ENCODE peak calls at places on chromosomes 12 and 14, in six cellular contexts. B, W, U, Q, M and K are unnamed samples.

GRCh38 chr14:101556131-101556530 is 5.2 kb upstream of the DIO3 start:
- DNase-seq in B (no peak), W (no peak), U (no peak), Q (no peak), M (no peak), K (no peak)

GRCh38 chr12:49964849-49965624 is 3.4 kb downstream of the AQP5 start:
- DNase-seq in B (no peak), W (no peak), U (no peak), Q (no peak), M (no peak), K (no peak)

GRCh38 chr14:103857256-103857655 is 9.9 kb upstream of the PPP1R13B start:
- DNase-seq in B (no peak), W (no peak), U (no peak), Q (no peak), M (no peak), K (no peak)

GRCh38 chr12:111196532-111196931 is 172.4 kb downstream of the PHETA1 start:
- DNase-seq in B (no peak), W (no peak), U (no peak), Q (no peak), M (no peak), K (no peak)

GRCh38 chr12:93766802-93767523 is 89.8 kb downstream of the CRADD start:
- DNase-seq in B (no peak), W (peak; percentile 45), U (peak; percentile 85), Q (peak; percentile 83), M (peak; percentile 92), K (peak; percentile 61)

GRCh38 chr12:56954956-56955355 is 2.5 kb downstream of the RDH16 start:
- DNase-seq in B (no peak), W (no peak), U (no peak), Q (no peak), M (no peak), K (no peak)

GRCh38 chr12:5965950-5966383 is 20.9 kb upstream of the ANO2 start:
- DNase-seq in B (no peak), W (peak; percentile 10), U (peak; percentile 54), Q (peak; percentile 82), M (peak; percentile 49), K (peak; percentile 27)

GRCh38 chr12:128816643-128816920 is 7.2 kb downstream of the SLC15A4 start:
- DNase-seq in B (no peak), W (no peak), U (no peak), Q (no peak), M (no peak), K (no peak)

GRCh38 chr14:101480747-101481530 is 80.4 kb upstream of the DIO3 start:
- DNase-seq in B (no peak), W (peak; percentile 91), U (peak; percentile 95), Q (no peak), M (peak; percentile 83), K (peak; percentile 68)

GRCh38 chr12:50066402-50066801 is 9.0 kb downstream of the ASIC1 start:
- DNase-seq in B (no peak), W (peak; percentile 79), U (no peak), Q (peak; percentile 94), M (peak; percentile 82), K (peak; percentile 37)

GRCh38 chr14:68957688-68958248 is 21.3 kb downstream of the ACTN1 start:
- DNase-seq in B (no peak), W (no peak), U (no peak), Q (no peak), M (no peak), K (no peak)

GRCh38 chr12:118377891-118378470 is 1.6 kb downstream of the SUDS3 start:
- DNase-seq in B (no peak), W (peak; percentile 26), U (peak; percentile 86), Q (peak; percentile 71), M (peak; percentile 68), K (peak; percentile 46)

GRCh38 chr14:68244272-68244975 is 424.8 kb downstream of the RAD51B start:
- DNase-seq in B (no peak), W (no peak), U (no peak), Q (no peak), M (no peak), K (no peak)

GRCh38 chr12:108174641-108175040 is 45.6 kb downstream of the WSCD2 start:
- DNase-seq in B (no peak), W (no peak), U (no peak), Q (no peak), M (no peak), K (no peak)

GRCh38 chr12:2013527-2014223 is 9.4 kb upstream of the DCP1B start:
- DNase-seq in B (no peak), W (no peak), U (no peak), Q (peak; percentile 35), M (peak; percentile 49), K (no peak)

GRCh38 chr12:46657416-46658411 is 168.1 kb downstream of the SLC38A4 start:
- DNase-seq in B (no peak), W (peak; percentile 20), U (no peak), Q (peak; percentile 75), M (peak; percentile 50), K (no peak)

GRCh38 chr14:71555654-71556559 is 376.3 kb upstream of the RGS6 start:
- DNase-seq in B (no peak), W (peak; percentile 50), U (no peak), Q (peak; percentile 36), M (no peak), K (peak; percentile 66)

GRCh38 chr12:32198555-32198954 is 91.9 kb downstream of the BICD1 start:
- DNase-seq in B (no peak), W (peak; percentile 27), U (peak; percentile 78), Q (peak; percentile 81), M (no peak), K (peak; percentile 88)

GRCh38 chr12:49932746-49933145 is 17.8 kb upstream of the AQP2 start:
- DNase-seq in B (no peak), W (no peak), U (no peak), Q (no peak), M (no peak), K (no peak)

GRCh38 chr14:77459072-77459723 is 1.3 kb downstream of the AHSA1 start:
- DNase-seq in B (no peak), W (peak; percentile 39), U (peak; percentile 82), Q (peak; percentile 85), M (peak; percentile 81), K (peak; percentile 53)

GRCh38 chr14:76430017-76430416 is 54.1 kb downstream of the ESRRB start:
- DNase-seq in B (no peak), W (no peak), U (no peak), Q (no peak), M (no peak), K (no peak)

GRCh38 chr12:52081263-52081733 is 1.8 kb downstream of the SMIM41 start:
- DNase-seq in B (no peak), W (no peak), U (no peak), Q (no peak), M (peak; percentile 33), K (no peak)

GRCh38 chr12:4288296-4289019 is 14.9 kb downstream of the CCND2 start:
- DNase-seq in B (no peak), W (no peak), U (no peak), Q (no peak), M (no peak), K (no peak)

GRCh38 chr14:29123017-29123416 is 356.4 kb downstream of the FOXG1 start:
- DNase-seq in B (no peak), W (no peak), U (no peak), Q (no peak), M (no peak), K (no peak)

GRCh38 chr12:107568718-107569117 is 116.9 kb upstream of the PWP1 start:
- DNase-seq in B (no peak), W (no peak), U (peak; percentile 43), Q (peak; percentile 44), M (no peak), K (peak; percentile 77)

GRCh38 chr12:32822344-32822743 is 66.6 kb upstream of the YARS2 start:
- DNase-seq in B (no peak), W (no peak), U (peak; percentile 21), Q (no peak), M (no peak), K (no peak)

GRCh38 chr14:95507174-95507573 is 9.3 kb downstream of the SYNE3 start:
- DNase-seq in B (no peak), W (peak; percentile 95), U (peak; percentile 98), Q (peak; percentile 99), M (peak; percentile 92), K (peak; percentile 94)

GRCh38 chr12:84817297-84817696 is 95.3 kb downstream of the SLC6A15 start:
- DNase-seq in B (no peak), W (peak; percentile 26), U (no peak), Q (no peak), M (no peak), K (no peak)

GRCh38 chr14:24851837-24852236 is 198.1 kb downstream of the STXBP6 start:
- DNase-seq in B (no peak), W (no peak), U (no peak), Q (peak; percentile 60), M (peak; percentile 34), K (no peak)

GRCh38 chr12:46221255-46222128 is 47.4 kb downstream of the SLC38A1 start:
- DNase-seq in B (no peak), W (peak; percentile 72), U (peak; percentile 27), Q (peak; percentile 84), M (peak; percentile 27), K (peak; percentile 23)

GRCh38 chr14:91356218-91356763 is 61.3 kb downstream of the CCDC88C start:
- DNase-seq in B (no peak), W (no peak), U (no peak), Q (no peak), M (no peak), K (no peak)

GRCh38 chr12:95335948-95336347 is 118.3 kb downstream of the VEZT start:
- DNase-seq in B (no peak), W (no peak), U (peak; percentile 30), Q (no peak), M (peak; percentile 47), K (no peak)
- H3K9ac ChIP-seq in B (no peak overlapping the region), W (peak overlapping the region; percentile 32), U (peak overlapping the region; percentile 4), Q (no peak overlapping the region), M (no peak overlapping the region), K (no peak overlapping the region)

GRCh38 chr14:36580856-36581831 is 1.3 kb downstream of the NKX2-8 start:
- DNase-seq in B (no peak), W (peak; percentile 35), U (peak; percentile 48), Q (peak; percentile 62), M (peak; percentile 15), K (peak; percentile 80)
- TF ChIP-seq EZH2 in B (peak; percentile 98), W (peak; percentile 16), U (no peak), Q (peak; percentile 25), M (peak; percentile 84), K (no peak)

DNA sequence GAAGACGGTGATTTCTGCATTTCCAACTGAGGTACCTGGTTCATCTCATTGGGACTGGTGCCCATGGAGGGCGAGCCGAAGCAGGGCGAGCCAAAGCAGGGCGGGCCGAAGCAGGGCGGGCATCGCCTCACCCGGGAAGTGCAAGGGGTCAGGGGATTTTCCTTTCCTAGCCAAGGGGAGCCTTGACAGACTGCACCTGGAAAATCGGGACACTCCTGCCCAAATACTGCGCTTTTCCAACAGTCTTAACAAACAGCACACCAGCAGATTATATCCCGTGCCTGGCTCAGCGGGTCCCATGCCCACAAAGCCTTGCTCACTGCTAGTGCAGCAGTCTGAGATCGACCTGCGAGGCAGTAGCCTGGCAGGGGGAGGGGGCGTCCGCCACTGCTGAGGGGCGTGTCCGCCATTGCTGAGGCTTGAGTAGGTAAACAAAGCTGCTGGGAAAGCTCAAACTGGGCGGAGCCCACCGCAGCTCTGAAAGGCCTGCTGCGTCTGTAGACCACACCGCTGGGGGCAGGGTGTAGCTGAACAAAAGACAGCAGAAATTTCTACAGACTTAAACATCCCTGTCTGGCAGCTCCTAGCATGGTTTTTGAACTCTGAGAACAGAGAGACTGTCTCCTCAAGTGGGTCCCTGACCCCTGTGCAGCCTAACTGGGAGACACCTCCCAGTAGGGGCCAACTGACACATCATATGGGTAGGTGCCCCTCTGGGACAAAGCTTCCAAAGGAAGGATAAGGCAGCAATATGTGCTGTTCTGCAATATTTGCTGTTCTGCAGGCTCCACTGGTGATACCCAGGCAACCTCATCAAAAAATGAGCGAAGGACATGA is 77.2 kb downstream of the BAZ1A start:
- DNase-seq in B (no peak), W (no peak), U (no peak), Q (no peak), M (no peak), K (no peak)
- H3K4me1 ChIP-seq in B (no peaks in the 10 kb centered on the region), W (no peaks in the 10 kb centered on the region), U (no peaks in the 10 kb centered on the region), Q (no peaks in the 10 kb centered on the region), M (no peaks in the 10 kb centered on the region), K (no peaks in the 10 kb centered on the region)

GRCh38 chr14:74313601-74314000 is 10.9 kb upstream of the ABCD4 start:
- DNase-seq in B (no peak), W (no peak), U (no peak), Q (no peak), M (no peak), K (no peak)
- H3K9ac ChIP-seq in B (no peak overlapping the region), W (no peak overlapping the region), U (no peak overlapping the region), Q (no peak overlapping the region), M (no peak overlapping the region), K (no peak overlapping the region)